ENCODE peak calls at places on chromosomes 6 and 20, in nine cellular contexts. One of them, this sample, is unnamed.

GRCh38 chr20:6780414-6780813 is 12.9 kb downstream of the BMP2 start:
- DNase-seq in nephron progenitor cell: no peak
- DNase-seq in left lung: no peak
- DNase-seq in mammary epithelial cell: no peak
- DNase-seq in ascending aorta: no peak
- DNase-seq in upper lobe of right lung: no peak
- DNase-seq in kidney: no peak
- DNase-seq in DND-41: no peak
- DNase-seq in fibroblast of pulmonary artery: no peak
- DNase-seq in this sample: no peak

GRCh38 chr20:50895111-50895830 is 36.0 kb downstream of the ADNP start:
- DNase-seq in fibroblast of pulmonary artery: no peak
- DNase-seq in ascending aorta: no peak
- DNase-seq in mammary epithelial cell: no peak
- DNase-seq in upper lobe of right lung: no peak
- DNase-seq in DND-41: no peak
- DNase-seq in kidney: no peak
- DNase-seq in left lung: no peak
- DNase-seq in nephron progenitor cell: no peak
- DNase-seq in this sample: no peak

GRCh38 chr6:113190170-113190569 is 667.0 kb upstream of the MARCKS start:
- DNase-seq in mammary epithelial cell: no peak
- DNase-seq in ascending aorta: no peak
- DNase-seq in DND-41: no peak
- DNase-seq in kidney: no peak
- DNase-seq in left lung: no peak
- DNase-seq in fibroblast of pulmonary artery: peak; percentile 18
- DNase-seq in upper lobe of right lung: no peak
- DNase-seq in nephron progenitor cell: no peak
- DNase-seq in this sample: no peak

GRCh38 chr6:43077981-43078411 is 1.9 kb downstream of the PTK7 start:
- DNase-seq in upper lobe of right lung: no peak
- DNase-seq in ascending aorta: no peak
- DNase-seq in kidney: peak; percentile 61
- DNase-seq in DND-41: no peak
- DNase-seq in fibroblast of pulmonary artery: peak; percentile 41
- DNase-seq in nephron progenitor cell: no peak
- DNase-seq in left lung: no peak
- DNase-seq in mammary epithelial cell: no peak
- DNase-seq in this sample: no peak

GRCh38 chr6:136980070-136980469 is 58.0 kb downstream of the SLC35D3 start:
- DNase-seq in DND-41: no peak
- DNase-seq in nephron progenitor cell: no peak
- DNase-seq in mammary epithelial cell: no peak
- DNase-seq in left lung: no peak
- DNase-seq in fibroblast of pulmonary artery: no peak
- DNase-seq in upper lobe of right lung: no peak
- DNase-seq in ascending aorta: no peak
- DNase-seq in kidney: no peak
- DNase-seq in this sample: no peak

GRCh38 chr6:16181429-16182359 is 52.8 kb downstream of the MYLIP start:
- DNase-seq in DND-41: no peak
- DNase-seq in left lung: no peak
- DNase-seq in nephron progenitor cell: no peak
- DNase-seq in ascending aorta: no peak
- DNase-seq in upper lobe of right lung: no peak
- DNase-seq in kidney: no peak
- DNase-seq in fibroblast of pulmonary artery: no peak
- DNase-seq in mammary epithelial cell: peak; percentile 19
- DNase-seq in this sample: no peak

GRCh38 chr20:57810511-57811372 is 100.9 kb upstream of the PMEPA1 start:
- DNase-seq in fibroblast of pulmonary artery: no peak
- DNase-seq in ascending aorta: no peak
- DNase-seq in kidney: peak; percentile 82
- DNase-seq in DND-41: no peak
- DNase-seq in left lung: no peak
- DNase-seq in mammary epithelial cell: peak; percentile 73
- DNase-seq in upper lobe of right lung: peak; percentile 62
- DNase-seq in nephron progenitor cell: peak; percentile 40
- DNase-seq in this sample: no peak

GRCh38 chr20:19497064-19497463 is 261.0 kb upstream of the RIN2 start:
- DNase-seq in left lung: no peak
- DNase-seq in kidney: no peak
- DNase-seq in DND-41: no peak
- DNase-seq in upper lobe of right lung: no peak
- DNase-seq in ascending aorta: no peak
- DNase-seq in mammary epithelial cell: no peak
- DNase-seq in nephron progenitor cell: no peak
- DNase-seq in fibroblast of pulmonary artery: peak; percentile 3
- DNase-seq in this sample: no peak

GRCh38 chr20:30812739-30813411 is 444.6 kb upstream of the DEFB115 start:
- DNase-seq in DND-41: no peak
- DNase-seq in fibroblast of pulmonary artery: no peak
- DNase-seq in ascending aorta: no peak
- DNase-seq in kidney: no peak
- DNase-seq in mammary epithelial cell: no peak
- DNase-seq in nephron progenitor cell: no peak
- DNase-seq in upper lobe of right lung: no peak
- DNase-seq in left lung: no peak
- DNase-seq in this sample: no peak

GRCh38 chr6:44179072-44179536 is 20.5 kb downstream of the CAPN11 start:
- DNase-seq in ascending aorta: no peak
- DNase-seq in kidney: no peak
- DNase-seq in mammary epithelial cell: no peak
- DNase-seq in DND-41: no peak
- DNase-seq in upper lobe of right lung: no peak
- DNase-seq in nephron progenitor cell: no peak
- DNase-seq in left lung: no peak
- DNase-seq in fibroblast of pulmonary artery: no peak
- DNase-seq in this sample: no peak

GRCh38 chr6:4134841-4135664 is at the start of gene ECI2:
- DNase-seq in ascending aorta: peak; percentile 24
- DNase-seq in nephron progenitor cell: no peak
- DNase-seq in left lung: peak; percentile 94
- DNase-seq in mammary epithelial cell: peak; percentile 63
- DNase-seq in fibroblast of pulmonary artery: no peak
- DNase-seq in upper lobe of right lung: peak; percentile 89
- DNase-seq in DND-41: no peak
- DNase-seq in kidney: peak; percentile 93
- DNase-seq in this sample: peak; percentile 37

GRCh38 chr6:121442591-121442990 is 7.1 kb downstream of the GJA1 start:
- DNase-seq in nephron progenitor cell: no peak
- DNase-seq in left lung: no peak
- DNase-seq in fibroblast of pulmonary artery: peak; percentile 33
- DNase-seq in kidney: no peak
- DNase-seq in ascending aorta: no peak
- DNase-seq in mammary epithelial cell: no peak
- DNase-seq in DND-41: no peak
- DNase-seq in upper lobe of right lung: no peak
- DNase-seq in this sample: no peak

GRCh38 chr20:16527438-16527837 is 45.8 kb downstream of the KIF16B start:
- DNase-seq in ascending aorta: no peak
- DNase-seq in fibroblast of pulmonary artery: no peak
- DNase-seq in upper lobe of right lung: no peak
- DNase-seq in left lung: no peak
- DNase-seq in DND-41: no peak
- DNase-seq in mammary epithelial cell: no peak
- DNase-seq in kidney: no peak
- DNase-seq in nephron progenitor cell: no peak
- DNase-seq in this sample: no peak

GRCh38 chr6:55011034-55011433 is 163.3 kb upstream of the HCRTR2 start:
- DNase-seq in fibroblast of pulmonary artery: no peak
- DNase-seq in nephron progenitor cell: no peak
- DNase-seq in upper lobe of right lung: no peak
- DNase-seq in DND-41: no peak
- DNase-seq in left lung: no peak
- DNase-seq in mammary epithelial cell: no peak
- DNase-seq in ascending aorta: no peak
- DNase-seq in kidney: no peak
- DNase-seq in this sample: no peak
- TF ChIP-seq CTCF in fibroblast of pulmonary artery: no peak
- TF ChIP-seq CTCF in nephron progenitor cell: no peak
- TF ChIP-seq CTCF in upper lobe of right lung: no peak
- TF ChIP-seq CTCF in DND-41: no peak
- TF ChIP-seq CTCF in left lung: no peak
- TF ChIP-seq CTCF in mammary epithelial cell: no peak
- TF ChIP-seq CTCF in ascending aorta: no peak
- TF ChIP-seq CTCF in kidney: no peak
- TF ChIP-seq CTCF in this sample: no peak

GRCh38 chr6:26032387-26033131 is 54.7 kb upstream of the HFE start:
- DNase-seq in mammary epithelial cell: peak; percentile 33
- DNase-seq in nephron progenitor cell: no peak
- DNase-seq in upper lobe of right lung: no peak
- DNase-seq in DND-41: peak; percentile 72
- DNase-seq in left lung: no peak
- DNase-seq in kidney: peak; percentile 52
- DNase-seq in fibroblast of pulmonary artery: peak; percentile 60
- DNase-seq in ascending aorta: no peak
- DNase-seq in this sample: no peak

GRCh38 chr6:26033132-26033941 is 53.9 kb upstream of the HFE start:
- DNase-seq in nephron progenitor cell: peak; percentile 61
- DNase-seq in ascending aorta: no peak
- DNase-seq in fibroblast of pulmonary artery: peak; percentile 99
- DNase-seq in kidney: peak; percentile 88
- DNase-seq in left lung: peak; percentile 91
- DNase-seq in mammary epithelial cell: peak; percentile 96
- DNase-seq in DND-41: peak; percentile 84
- DNase-seq in upper lobe of right lung: peak; percentile 79
- DNase-seq in this sample: peak; percentile 46

GRCh38 chr6:26030716-26031115 is 56.5 kb upstream of the HFE start:
- DNase-seq in kidney: no peak
- DNase-seq in fibroblast of pulmonary artery: no peak
- DNase-seq in mammary epithelial cell: no peak
- DNase-seq in upper lobe of right lung: no peak
- DNase-seq in ascending aorta: no peak
- DNase-seq in DND-41: no peak
- DNase-seq in nephron progenitor cell: no peak
- DNase-seq in left lung: no peak
- DNase-seq in this sample: no peak

GRCh38 chr6:26031151-26031594 is 56.1 kb upstream of the HFE start:
- DNase-seq in mammary epithelial cell: no peak
- DNase-seq in nephron progenitor cell: no peak
- DNase-seq in ascending aorta: no peak
- DNase-seq in DND-41: no peak
- DNase-seq in upper lobe of right lung: no peak
- DNase-seq in fibroblast of pulmonary artery: no peak
- DNase-seq in kidney: no peak
- DNase-seq in left lung: no peak
- DNase-seq in this sample: no peak

DNA sequence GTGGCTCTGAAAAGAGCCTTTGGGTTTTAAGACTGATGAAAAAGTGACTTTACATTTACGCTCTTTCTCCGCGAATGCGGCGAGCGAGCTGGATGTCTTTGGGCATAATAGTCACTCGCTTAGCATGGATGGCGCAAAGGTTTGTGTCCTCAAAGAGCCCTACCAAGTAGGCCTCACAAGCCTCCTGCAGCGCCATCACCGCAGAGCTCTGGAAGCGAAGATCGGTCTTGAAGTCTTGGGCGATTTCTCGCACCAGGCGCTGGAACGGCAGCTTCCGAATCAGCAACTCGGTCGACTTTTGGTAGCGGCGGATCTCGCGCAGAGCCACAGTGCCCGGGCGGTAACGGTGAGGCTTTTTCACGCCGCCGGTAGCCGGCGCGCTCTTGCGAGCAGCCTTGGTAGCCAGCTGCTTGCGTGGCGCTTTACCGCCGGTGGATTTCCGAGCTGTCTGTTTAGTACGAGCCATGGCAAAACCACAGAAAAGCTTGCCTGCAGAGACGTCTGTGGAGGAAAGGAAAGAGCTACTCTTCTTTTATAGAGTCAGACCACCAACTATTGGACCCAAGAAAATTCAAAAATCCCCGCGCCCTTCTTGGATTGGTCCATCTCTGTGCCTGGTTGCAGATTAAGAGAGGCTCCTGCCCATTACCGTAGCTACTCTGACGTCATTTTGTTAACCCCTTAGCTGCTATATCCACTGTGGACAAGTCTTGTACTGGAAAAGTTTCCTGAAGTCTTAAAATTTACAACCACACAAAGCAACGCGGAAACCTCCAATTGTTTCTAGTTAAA is 55.4 kb upstream of the HFE start:
- DNase-seq in mammary epithelial cell: peak; percentile 96
- DNase-seq in nephron progenitor cell: peak; percentile 83
- DNase-seq in DND-41: peak; percentile 96
- DNase-seq in upper lobe of right lung: peak; percentile 73
- DNase-seq in left lung: peak; percentile 85
- DNase-seq in ascending aorta: peak; percentile 53
- DNase-seq in kidney: peak; percentile 79
- DNase-seq in fibroblast of pulmonary artery: peak; percentile 97
- DNase-seq in this sample: peak; percentile 88
- TF ChIP-seq CTCF in mammary epithelial cell: peak; percentile 5
- TF ChIP-seq CTCF in nephron progenitor cell: no peak
- TF ChIP-seq CTCF in DND-41: no peak
- TF ChIP-seq CTCF in upper lobe of right lung: no peak
- TF ChIP-seq CTCF in left lung: no peak
- TF ChIP-seq CTCF in ascending aorta: no peak
- TF ChIP-seq CTCF in kidney: no peak
- TF ChIP-seq CTCF in fibroblast of pulmonary artery: peak; percentile 28
- TF ChIP-seq CTCF in this sample: no peak

GRCh38 chr20:4043801-4044200 is 28.4 kb upstream of the RNF24 start:
- DNase-seq in kidney: no peak
- DNase-seq in upper lobe of right lung: no peak
- DNase-seq in DND-41: no peak
- DNase-seq in mammary epithelial cell: no peak
- DNase-seq in ascending aorta: no peak
- DNase-seq in left lung: no peak
- DNase-seq in fibroblast of pulmonary artery: no peak
- DNase-seq in nephron progenitor cell: no peak
- DNase-seq in this sample: no peak
- TF ChIP-seq CTCF in kidney: no peak
- TF ChIP-seq CTCF in upper lobe of right lung: no peak
- TF ChIP-seq CTCF in DND-41: no peak
- TF ChIP-seq CTCF in mammary epithelial cell: no peak
- TF ChIP-seq CTCF in ascending aorta: no peak
- TF ChIP-seq CTCF in left lung: no peak
- TF ChIP-seq CTCF in fibroblast of pulmonary artery: no peak
- TF ChIP-seq CTCF in nephron progenitor cell: no peak
- TF ChIP-seq CTCF in this sample: no peak

DNA sequence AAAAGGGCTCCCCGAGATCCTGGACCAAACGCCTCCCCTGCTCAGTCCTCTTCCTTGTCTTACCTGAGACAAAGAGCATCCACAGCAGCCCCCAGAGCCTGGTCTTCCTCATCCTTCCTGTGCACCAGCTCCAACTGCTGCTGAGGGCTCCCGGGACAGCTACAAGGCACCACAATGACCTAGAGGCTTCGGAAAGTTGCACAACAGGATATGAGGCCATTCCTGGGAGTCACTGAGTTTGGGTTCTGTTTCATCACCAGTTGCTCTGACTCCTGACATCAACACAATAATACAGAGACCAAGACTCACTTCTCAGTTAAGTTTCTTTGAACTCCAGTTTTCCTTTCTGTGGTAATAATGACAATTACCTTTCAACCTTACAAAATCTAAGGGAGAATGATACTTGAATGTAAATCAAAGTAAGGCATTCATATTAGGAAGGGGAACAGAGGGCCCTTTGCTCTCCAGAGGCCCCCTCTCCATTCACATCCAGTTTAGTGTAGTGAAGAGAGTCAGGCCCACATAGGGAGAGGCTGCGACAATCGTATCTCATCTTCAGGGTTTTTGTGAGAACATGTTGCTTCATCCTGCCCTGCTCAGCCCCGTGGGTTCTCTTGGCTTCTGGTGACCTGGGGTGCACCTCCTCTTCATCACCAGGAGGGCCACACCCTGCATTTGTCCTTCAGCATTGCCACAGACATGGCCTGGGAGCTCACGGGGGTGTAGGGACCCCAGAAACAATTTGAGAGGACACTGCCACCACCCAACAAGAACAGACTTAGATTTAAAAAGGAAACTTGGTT is at the start of gene TREM1:
- DNase-seq in nephron progenitor cell: no peak
- DNase-seq in DND-41: no peak
- DNase-seq in mammary epithelial cell: peak; percentile 95
- DNase-seq in left lung: peak; percentile 81
- DNase-seq in upper lobe of right lung: peak; percentile 76
- DNase-seq in kidney: no peak
- DNase-seq in fibroblast of pulmonary artery: peak; percentile 96
- DNase-seq in ascending aorta: peak; percentile 36
- DNase-seq in this sample: no peak
- TF ChIP-seq CTCF in nephron progenitor cell: no peak
- TF ChIP-seq CTCF in DND-41: no peak
- TF ChIP-seq CTCF in mammary epithelial cell: no peak
- TF ChIP-seq CTCF in left lung: no peak
- TF ChIP-seq CTCF in upper lobe of right lung: no peak
- TF ChIP-seq CTCF in kidney: no peak
- TF ChIP-seq CTCF in fibroblast of pulmonary artery: no peak
- TF ChIP-seq CTCF in ascending aorta: no peak
- TF ChIP-seq CTCF in this sample: no peak

This sample was measured in CD8-positive, alpha-beta T cell.